ENCODE peak calls at places on chromosome 4, in five cellular contexts. K is neural progenitor cell, Y is DND-41, I is WERI-Rb-1, C is IMR-90. P is an unnamed sample.

GRCh38 chr4:7323872-7324650 is 110.7 kb downstream of the PSAPL1 start:
- DNase-seq in K (peak), Y (no peak), I (peak), C (no peak), P (peak)

GRCh38 chr4:53459548-53459947 is 82.1 kb downstream of the FIP1L1 start:
- DNase-seq in K (no peak), Y (no peak), I (no peak), C (peak), P (no peak)

GRCh38 chr4:117326091-117326490 is 240.7 kb upstream of the TRAM1L1 start:
- DNase-seq in K (no peak), Y (no peak), I (no peak), C (no peak), P (no peak)

GRCh38 chr4:98659106-98659592 is 738 bp upstream of the TSPAN5 start:
- DNase-seq in K (peak), Y (no peak), I (no peak), C (peak), P (peak)

GRCh38 chr4:6709230-6710114 is at the start of gene MRFAP1L1:
- DNase-seq in K (peak), Y (peak), I (peak), C (peak), P (peak)

GRCh38 chr4:125703443-125703842 is 388.7 kb downstream of the FAT4 start:
- DNase-seq in K (no peak), Y (no peak), I (no peak), C (peak), P (no peak)

GRCh38 chr4:22462693-22463092 is 53.2 kb downstream of the ADGRA3 start:
- DNase-seq in K (peak), Y (no peak), I (peak), C (no peak), P (no peak)

GRCh38 chr4:116180056-116180690 is 905.2 kb downstream of the TRAM1L1 start:
- DNase-seq in K (peak), Y (no peak), I (no peak), C (no peak), P (no peak)

GRCh38 chr4:184298255-184298654 is 80.6 kb upstream of the ENPP6 start:
- DNase-seq in K (peak), Y (no peak), I (no peak), C (no peak), P (no peak)

GRCh38 chr4:140995058-140995457 is 138.2 kb downstream of the RNF150 start:
- DNase-seq in K (no peak), Y (no peak), I (no peak), C (no peak), P (no peak)

GRCh38 chr4:52966172-52966571 is 104.1 kb downstream of the RASL11B start:
- DNase-seq in K (no peak), Y (no peak), I (no peak), C (no peak), P (no peak)

GRCh38 chr4:61401771-61402170 is 201.6 kb downstream of the ADGRL3 start:
- DNase-seq in K (no peak), Y (no peak), I (no peak), C (no peak), P (no peak)

GRCh38 chr4:151644625-151645024 is 116.2 kb downstream of the GATB start:
- DNase-seq in K (peak), Y (peak), I (peak), C (no peak), P (no peak)

GRCh38 chr4:153939570-153939969 is 150.7 kb upstream of the SFRP2 start:
- DNase-seq in K (no peak), Y (no peak), I (no peak), C (no peak), P (no peak)

GRCh38 chr4:99763635-99764101 is 53.0 kb upstream of the DAPP1 start:
- DNase-seq in K (no peak), Y (no peak), I (no peak), C (peak), P (peak)

GRCh38 chr4:73309211-73309610 is 50.6 kb upstream of the ANKRD17 start:
- DNase-seq in K (no peak), Y (no peak), I (no peak), C (peak), P (peak)

GRCh38 chr4:33060873-33061542 is 2340.8 kb downstream of the PCDH7 start:
- DNase-seq in K (peak), Y (peak), I (peak), C (peak), P (no peak)

GRCh38 chr4:21765810-21766407 is 182.7 kb downstream of the KCNIP4 start:
- DNase-seq in K (peak), Y (peak), I (peak), C (peak), P (no peak)

GRCh38 chr4:40550900-40551546 is 78.6 kb downstream of the RBM47 start:
- DNase-seq in K (peak), Y (peak), I (peak), C (peak), P (peak)

GRCh38 chr4:134024251-134024650 is 177.3 kb downstream of the PABPC4L start:
- DNase-seq in K (peak), Y (no peak), I (peak), C (no peak), P (no peak)

GRCh38 chr4:85107553-85107952 is 141.1 kb upstream of the WDFY3 start:
- DNase-seq in K (no peak), Y (no peak), I (no peak), C (no peak), P (no peak)

GRCh38 chr4:89301902-89302301 is 5.7 kb downstream of the GPRIN3 start:
- DNase-seq in K (no peak), Y (no peak), I (no peak), C (no peak), P (no peak)
- H3K27ac ChIP-seq in K (no peak), Y (no peak), I (no peak), C (no peak), P (no peak)

GRCh38 chr4:95602872-95603271 is 54.1 kb upstream of the UNC5C start:
- DNase-seq in K (no peak), Y (no peak), I (no peak), C (no peak), P (no peak)
- H3K27ac ChIP-seq in K (no peak), Y (no peak), I (no peak), C (no peak), P (no peak)

GRCh38 chr4:2745981-2746806 is 9.9 kb downstream of the TNIP2 start:
- DNase-seq in K (no peak), Y (no peak), I (no peak), C (peak), P (peak)
- H3K27ac ChIP-seq in K (no peak), Y (no peak), I (no peak), C (peak), P (peak)

GRCh38 chr4:109444182-109444844 is 10.7 kb downstream of the SEC24B start:
- DNase-seq in K (no peak), Y (no peak), I (no peak), C (no peak), P (no peak)

GRCh38 chr4:109436504-109436903 is 2.9 kb downstream of the SEC24B start:
- DNase-seq in K (no peak), Y (no peak), I (no peak), C (no peak), P (no peak)

GRCh38 chr4:109441858-109442480 is 8.4 kb downstream of the SEC24B start:
- DNase-seq in K (no peak), Y (no peak), I (no peak), C (peak), P (no peak)

GRCh38 chr4:109435635-109436034 is 2.0 kb downstream of the SEC24B start:
- DNase-seq in K (no peak), Y (no peak), I (no peak), C (no peak), P (no peak)

GRCh38 chr4:109440948-109441347 is 7.3 kb downstream of the SEC24B start:
- DNase-seq in K (no peak), Y (no peak), I (no peak), C (no peak), P (peak)
- H3K27ac ChIP-seq in K (no peak), Y (no peak), I (no peak), C (no peak), P (peak)

GRCh38 chr4:159101983-159102622 is 776 bp upstream of the RAPGEF2 start:
- DNase-seq in K (peak), Y (no peak), I (no peak), C (no peak), P (peak)
- H3K27ac ChIP-seq in K (no peak), Y (no peak), I (peak), C (no peak), P (no peak)

GRCh38 chr4:130640583-130640982 is 1544.6 kb downstream of the C4orf33 start:
- DNase-seq in K (no peak), Y (no peak), I (no peak), C (no peak), P (no peak)
- H3K27ac ChIP-seq in K (no peak), Y (no peak), I (no peak), C (no peak), P (no peak)

DNA sequence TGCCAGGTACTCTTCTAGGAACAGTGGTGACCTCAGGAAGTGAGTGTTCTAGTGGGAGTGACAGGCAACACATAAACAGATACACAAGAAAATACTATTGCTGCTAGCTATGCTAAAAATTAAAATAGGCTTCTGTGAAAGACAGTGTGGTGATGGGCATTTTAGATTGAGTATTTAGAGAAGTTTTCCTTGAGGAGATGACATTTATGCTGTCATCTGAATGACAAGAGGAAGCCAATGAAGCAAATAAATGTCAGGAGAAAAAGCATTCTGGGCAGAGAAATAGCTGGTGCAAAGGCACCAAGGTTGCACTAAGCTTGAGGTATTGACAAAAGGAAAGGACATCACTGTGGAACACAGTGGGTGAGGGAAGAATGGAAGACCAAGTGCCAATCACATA is 18.0 kb downstream of the NDNF start:
- DNase-seq in K (no peak), Y (no peak), I (no peak), C (no peak), P (no peak)
- H3K27ac ChIP-seq in K (no peak), Y (no peak), I (no peak), C (no peak), P (no peak)

GRCh38 chr4:139297001-139297410 is 4.3 kb upstream of the NAA15 start:
- DNase-seq in K (no peak), Y (no peak), I (no peak), C (peak), P (no peak)
- H3K27ac ChIP-seq in K (no peak), Y (no peak), I (no peak), C (no peak), P (no peak)